ENCODE peak calls at places on chromosome 9, in five cellular contexts. One of them, this sample, is unnamed.

GRCh38 chr9:98806394-98807069 is 938 bp upstream of the GALNT12 start:
- DNase-seq in caudate nucleus: no peak
- DNase-seq in HFFc6: peak
- DNase-seq in endothelial cell: no peak
- DNase-seq in HT1080: no peak
- DNase-seq in this sample: peak

GRCh38 chr9:129860653-129861446 is 25.6 kb downstream of the USP20 start:
- DNase-seq in caudate nucleus: no peak
- DNase-seq in HT1080: no peak
- DNase-seq in HFFc6: no peak
- DNase-seq in endothelial cell: no peak
- DNase-seq in this sample: no peak

GRCh38 chr9:37210737-37211523 is 90.6 kb downstream of the ZCCHC7 start:
- DNase-seq in caudate nucleus: no peak
- DNase-seq in HT1080: no peak
- DNase-seq in HFFc6: no peak
- DNase-seq in endothelial cell: no peak
- DNase-seq in this sample: no peak

GRCh38 chr9:109064963-109065701 is 51.8 kb upstream of the CTNNAL1 start:
- DNase-seq in endothelial cell: no peak
- DNase-seq in caudate nucleus: no peak
- DNase-seq in HFFc6: peak
- DNase-seq in HT1080: peak
- DNase-seq in this sample: peak

GRCh38 chr9:135718616-135719015 is 16.6 kb downstream of the KCNT1 start:
- DNase-seq in caudate nucleus: no peak
- DNase-seq in endothelial cell: no peak
- DNase-seq in HT1080: peak
- DNase-seq in HFFc6: no peak
- DNase-seq in this sample: no peak

GRCh38 chr9:2655411-2655901 is 33.9 kb downstream of the VLDLR start:
- DNase-seq in HT1080: peak
- DNase-seq in HFFc6: peak
- DNase-seq in caudate nucleus: no peak
- DNase-seq in endothelial cell: no peak
- DNase-seq in this sample: no peak

GRCh38 chr9:98807070-98807810 is at the start of gene GALNT12:
- DNase-seq in caudate nucleus: no peak
- DNase-seq in endothelial cell: peak
- DNase-seq in HT1080: no peak
- DNase-seq in HFFc6: no peak
- DNase-seq in this sample: peak

GRCh38 chr9:132699926-132700325 is 29.7 kb downstream of the GTF3C4 start:
- DNase-seq in HT1080: no peak
- DNase-seq in HFFc6: no peak
- DNase-seq in caudate nucleus: no peak
- DNase-seq in endothelial cell: no peak
- DNase-seq in this sample: no peak

GRCh38 chr9:136613824-136614371 is 48.8 kb upstream of the EGFL7 start:
- DNase-seq in caudate nucleus: no peak
- DNase-seq in endothelial cell: no peak
- DNase-seq in HT1080: no peak
- DNase-seq in HFFc6: no peak
- DNase-seq in this sample: no peak

GRCh38 chr9:88660611-88661010 is 125.6 kb downstream of the NXNL2 start:
- DNase-seq in HT1080: peak
- DNase-seq in HFFc6: peak
- DNase-seq in endothelial cell: peak
- DNase-seq in caudate nucleus: no peak
- DNase-seq in this sample: peak

GRCh38 chr9:69542942-69543704 is 129.0 kb downstream of the APBA1 start:
- DNase-seq in HFFc6: no peak
- DNase-seq in HT1080: peak
- DNase-seq in endothelial cell: no peak
- DNase-seq in caudate nucleus: peak
- DNase-seq in this sample: no peak

GRCh38 chr9:103700558-103700957 is 393.6 kb upstream of the SMC2 start:
- DNase-seq in HFFc6: no peak
- DNase-seq in caudate nucleus: no peak
- DNase-seq in endothelial cell: no peak
- DNase-seq in HT1080: peak
- DNase-seq in this sample: no peak

GRCh38 chr9:14907360-14907685 is 2.9 kb downstream of the FREM1 start:
- DNase-seq in HFFc6: no peak
- DNase-seq in caudate nucleus: no peak
- DNase-seq in endothelial cell: no peak
- DNase-seq in HT1080: no peak
- DNase-seq in this sample: no peak

GRCh38 chr9:89404074-89404473 is 85.8 kb downstream of the SECISBP2 start:
- DNase-seq in caudate nucleus: no peak
- DNase-seq in HT1080: no peak
- DNase-seq in HFFc6: no peak
- DNase-seq in endothelial cell: no peak
- DNase-seq in this sample: no peak

GRCh38 chr9:129399301-129399990 is 221.4 kb upstream of the IER5L start:
- DNase-seq in caudate nucleus: no peak
- DNase-seq in HFFc6: no peak
- DNase-seq in endothelial cell: no peak
- DNase-seq in HT1080: no peak
- DNase-seq in this sample: no peak

GRCh38 chr9:84371737-84372136 is 31.2 kb upstream of the SLC28A3 start:
- DNase-seq in HFFc6: peak
- DNase-seq in caudate nucleus: no peak
- DNase-seq in endothelial cell: no peak
- DNase-seq in HT1080: peak
- DNase-seq in this sample: peak

GRCh38 chr9:124812401-124813016 is 35.6 kb downstream of the OLFML2A start:
- DNase-seq in endothelial cell: no peak
- DNase-seq in HT1080: peak
- DNase-seq in HFFc6: peak
- DNase-seq in caudate nucleus: no peak
- DNase-seq in this sample: no peak

GRCh38 chr9:108117775-108118174 is 628.2 kb upstream of the KLF4 start:
- DNase-seq in HT1080: no peak
- DNase-seq in endothelial cell: no peak
- DNase-seq in caudate nucleus: no peak
- DNase-seq in HFFc6: no peak
- DNase-seq in this sample: no peak

GRCh38 chr9:117021881-117022280 is 334.8 kb downstream of the TRIM32 start:
- DNase-seq in caudate nucleus: no peak
- DNase-seq in HT1080: no peak
- DNase-seq in endothelial cell: no peak
- DNase-seq in HFFc6: no peak
- DNase-seq in this sample: no peak

GRCh38 chr9:121836382-121836885 is 185.0 kb downstream of the DAB2IP start:
- DNase-seq in HT1080: no peak
- DNase-seq in endothelial cell: no peak
- DNase-seq in caudate nucleus: no peak
- DNase-seq in HFFc6: no peak
- DNase-seq in this sample: no peak

GRCh38 chr9:136567651-136568287 is 21.9 kb upstream of the NOTCH1 start:
- DNase-seq in endothelial cell: no peak
- DNase-seq in HT1080: peak
- DNase-seq in caudate nucleus: no peak
- DNase-seq in HFFc6: peak
- DNase-seq in this sample: peak

GRCh38 chr9:37801287-37801850 is 772 bp downstream of the DCAF10 start:
- DNase-seq in endothelial cell: peak
- DNase-seq in caudate nucleus: no peak
- DNase-seq in HFFc6: peak
- DNase-seq in HT1080: peak
- DNase-seq in this sample: peak

GRCh38 chr9:8436791-8437190 is 637.2 kb upstream of the DMAC1 start:
- DNase-seq in caudate nucleus: no peak
- DNase-seq in endothelial cell: no peak
- DNase-seq in HFFc6: no peak
- DNase-seq in HT1080: no peak
- DNase-seq in this sample: no peak

GRCh38 chr9:3401556-3401955 is 124.2 kb downstream of the RFX3 start:
- DNase-seq in HFFc6: no peak
- DNase-seq in HT1080: no peak
- DNase-seq in endothelial cell: no peak
- DNase-seq in caudate nucleus: no peak
- DNase-seq in this sample: no peak

GRCh38 chr9:130268521-130269131 is 3.1 kb downstream of the HMCN2 start:
- DNase-seq in caudate nucleus: no peak
- DNase-seq in HT1080: no peak
- DNase-seq in HFFc6: no peak
- DNase-seq in endothelial cell: peak
- DNase-seq in this sample: no peak

GRCh38 chr9:114754574-114754973 is 51.3 kb downstream of the TNFSF15 start:
- DNase-seq in endothelial cell: no peak
- DNase-seq in HT1080: no peak
- DNase-seq in HFFc6: no peak
- DNase-seq in caudate nucleus: no peak
- DNase-seq in this sample: no peak

GRCh38 chr9:86353591-86354047 is 591 bp downstream of the TUT7 start:
- DNase-seq in HT1080: no peak
- DNase-seq in caudate nucleus: no peak
- DNase-seq in HFFc6: peak
- DNase-seq in endothelial cell: no peak
- DNase-seq in this sample: peak

GRCh38 chr9:31996331-31996730 is 388.1 kb upstream of the ACO1 start:
- DNase-seq in HT1080: no peak
- DNase-seq in HFFc6: no peak
- DNase-seq in caudate nucleus: no peak
- DNase-seq in endothelial cell: no peak
- DNase-seq in this sample: no peak

GRCh38 chr9:133127340-133127981 is 6.4 kb upstream of the RALGDS start:
- DNase-seq in HFFc6: no peak
- DNase-seq in endothelial cell: no peak
- DNase-seq in HT1080: no peak
- DNase-seq in caudate nucleus: no peak
- DNase-seq in this sample: peak

GRCh38 chr9:3845549-3845948 is 319.7 kb upstream of the RFX3 start:
- DNase-seq in caudate nucleus: no peak
- DNase-seq in HFFc6: no peak
- DNase-seq in HT1080: no peak
- DNase-seq in endothelial cell: no peak
- DNase-seq in this sample: no peak

GRCh38 chr9:37449877-37450632 is 15.2 kb downstream of the ZBTB5 start:
- DNase-seq in HFFc6: no peak
- DNase-seq in caudate nucleus: peak
- DNase-seq in HT1080: no peak
- DNase-seq in endothelial cell: no peak
- DNase-seq in this sample: no peak

GRCh38 chr9:111969061-111969460 is 72.4 kb downstream of the UGCG start:
- DNase-seq in HFFc6: no peak
- DNase-seq in HT1080: no peak
- DNase-seq in caudate nucleus: no peak
- DNase-seq in endothelial cell: no peak
- DNase-seq in this sample: peak

GRCh38 chr9:34254141-34254913 is 74.7 kb downstream of the KIF24 start:
- DNase-seq in endothelial cell: no peak
- DNase-seq in caudate nucleus: no peak
- DNase-seq in HT1080: peak
- DNase-seq in HFFc6: peak
- DNase-seq in this sample: peak

GRCh38 chr9:121285835-121286687 is 18.1 kb downstream of the GSN start:
- DNase-seq in endothelial cell: no peak
- DNase-seq in caudate nucleus: no peak
- DNase-seq in HFFc6: peak
- DNase-seq in HT1080: peak
- DNase-seq in this sample: peak

GRCh38 chr9:83959061-83959460 is 21.0 kb downstream of the HNRNPK start:
- DNase-seq in endothelial cell: no peak
- DNase-seq in caudate nucleus: no peak
- DNase-seq in HFFc6: peak
- DNase-seq in HT1080: peak
- DNase-seq in this sample: no peak

GRCh38 chr9:91182429-91182828 is 179.3 kb downstream of the AUH start:
- DNase-seq in endothelial cell: no peak
- DNase-seq in HT1080: no peak
- DNase-seq in HFFc6: no peak
- DNase-seq in caudate nucleus: no peak
- DNase-seq in this sample: peak

This sample was measured in trophoblast cell.